ENCODE peak calls at places on chromosomes 4 and X, in eight cellular contexts. C is NCI-H1105; S is SW480; M is fibroblast of lung; Y is cardiac muscle cell; F is activated gamma-delta T cell treated with anti-CD3 and anti-CD28 coated beads, Interleukin-2, amount 50 U/mL, for 16 hours; A is stimulated activated CD4-positive, alpha-beta T cell treated with anti-CD3 and anti-CD28 coated beads, Interleukin-1b, Interleukin-23, amount 100 ng/mL, for 1 hour; L is T-helper 17 cell. G is an unnamed sample.

GRCh38 chrX:135112096-135112729 is 8.1 kb downstream of the ETDB start:
- DNase-seq in L (no peak), F (no peak), Y (peak; percentile 28), S (peak; percentile 26), M (peak; percentile 34), A (no peak), C (peak; percentile 15), G (peak; percentile 51)

GRCh38 chr4:174524242-174524641 is 2.0 kb upstream of the HPGD start:
- DNase-seq in F (no peak), S (no peak), L (no peak), M (no peak), Y (no peak), C (no peak), A (no peak), G (no peak)

GRCh38 chr4:66273110-66273509 is 602.8 kb upstream of the EPHA5 start:
- DNase-seq in F (no peak), M (no peak), A (no peak), C (peak; percentile 85), S (no peak), L (no peak), Y (peak; percentile 25), G (no peak)

GRCh38 chr4:100493756-100494155 is 24.1 kb downstream of the EMCN start:
- DNase-seq in M (peak; percentile 45), A (no peak), F (no peak), L (no peak), S (no peak), C (no peak), Y (no peak), G (no peak)

GRCh38 chrX:38275615-38276014 is 51.7 kb downstream of the RPGR start:
- DNase-seq in C (no peak), F (no peak), Y (no peak), S (peak; percentile 6), L (no peak), A (no peak), M (peak; percentile 91), G (no peak)

GRCh38 chr4:70838400-70838971 is 1.2 kb downstream of the GRSF1 start:
- DNase-seq in S (no peak), L (no peak), C (no peak), Y (no peak), F (no peak), M (peak; percentile 35), A (no peak), G (no peak)

GRCh38 chr4:113682730-113683129 is 78.8 kb downstream of the CAMK2D start:
- DNase-seq in C (no peak), Y (no peak), A (no peak), S (no peak), L (no peak), F (no peak), M (peak; percentile 71), G (no peak)

GRCh38 chr4:57156242-57156990 is 46.2 kb upstream of the IGFBP7 start:
- DNase-seq in S (no peak), A (no peak), M (no peak), F (no peak), L (no peak), C (no peak), Y (no peak), G (no peak)

GRCh38 chrX:40087574-40088298 is 10.0 kb downstream of the BCOR start:
- DNase-seq in A (no peak), Y (no peak), L (no peak), C (no peak), F (no peak), M (peak; percentile 55), S (no peak), G (no peak)

GRCh38 chrX:131728295-131729145 is 184.6 kb downstream of the OR13H1 start:
- DNase-seq in A (no peak), C (no peak), F (peak; percentile 71), L (no peak), M (no peak), Y (no peak), S (no peak), G (no peak)

GRCh38 chr4:8694226-8694625 is 101.7 kb downstream of the CPZ start:
- DNase-seq in L (no peak), A (no peak), M (no peak), F (no peak), C (no peak), S (no peak), Y (no peak), G (no peak)

GRCh38 chr4:13302876-13303275 is 181.3 kb downstream of the RAB28 start:
- DNase-seq in Y (no peak), L (no peak), A (no peak), F (no peak), C (no peak), S (no peak), M (peak; percentile 27), G (no peak)

GRCh38 chrX:52082578-52082977 is 13.6 kb upstream of the MAGED4B start:
- DNase-seq in M (no peak), C (no peak), S (no peak), L (no peak), A (no peak), Y (no peak), F (no peak), G (no peak)

GRCh38 chr4:133152801-133153526 is 3.9 kb downstream of the PCDH10 start:
- DNase-seq in Y (peak; percentile 27), A (no peak), C (no peak), S (no peak), M (peak; percentile 14), F (no peak), L (no peak), G (no peak)

GRCh38 chr4:47031011-47031678 is at the start of gene GABRB1:
- DNase-seq in M (peak; percentile 70), Y (peak; percentile 72), L (no peak), C (no peak), F (no peak), A (no peak), S (peak; percentile 8), G (peak; percentile 63)

GRCh38 chr4:77220841-77221613 is 64.0 kb downstream of the CCNG2 start:
- DNase-seq in C (no peak), S (no peak), A (no peak), F (no peak), Y (peak; percentile 92), L (no peak), M (peak; percentile 48), G (no peak)

GRCh38 chr4:148079945-148080344 is 348.1 kb downstream of the ARHGAP10 start:
- DNase-seq in S (no peak), A (no peak), F (no peak), C (no peak), Y (no peak), M (no peak), L (no peak), G (no peak)

GRCh38 chr4:66501986-66502385 is 831.7 kb upstream of the EPHA5 start:
- DNase-seq in Y (no peak), A (no peak), C (no peak), F (no peak), S (no peak), M (no peak), L (no peak), G (no peak)

GRCh38 chr4:3108211-3108610 is 33.7 kb downstream of the HTT start:
- DNase-seq in C (no peak), S (no peak), A (no peak), L (no peak), Y (no peak), F (no peak), M (no peak), G (no peak)

G was measured in endothelial cell.